ENCODE peak calls at places on chromosomes 7 and 10, in ten cellular contexts. One of them, this sample, is unnamed.

GRCh38 chr7:141792526-141792925 is 2.5 kb downstream of the TAS2R5 start:
- DNase-seq in activated CD8-positive, alpha-beta memory T cell treated with anti-CD3 and anti-CD28 coated beads for 48 hours: no peak
- DNase-seq in T-helper 1 cell: no peak
- DNase-seq in heart right ventricle: no peak
- DNase-seq in activated CD4-positive, alpha-beta T cell treated with anti-CD3 and anti-CD28 coated beads for 48 hours: no peak
- DNase-seq in LHCN-M2: no peak
- DNase-seq in effector CD4-positive, alpha-beta T cell: no peak
- DNase-seq in IMR-90: no peak
- DNase-seq in activated gamma-delta T cell treated with Interleukin-2 at 50 U/mL for 16 hours: no peak
- DNase-seq in stimulated activated CD8-positive, alpha-beta memory T cell treated with anti-CD3 and anti-CD28 coated beads, Interleukin-15, amount 100 ng/mL, for 48 hours: no peak
- DNase-seq in this sample: no peak

GRCh38 chr10:114285961-114286441 is 46.9 kb downstream of the VWA2 start:
- DNase-seq in activated gamma-delta T cell treated with Interleukin-2 at 50 U/mL for 16 hours: no peak
- DNase-seq in LHCN-M2: no peak
- DNase-seq in T-helper 1 cell: no peak
- DNase-seq in IMR-90: no peak
- DNase-seq in activated CD8-positive, alpha-beta memory T cell treated with anti-CD3 and anti-CD28 coated beads for 48 hours: no peak
- DNase-seq in stimulated activated CD8-positive, alpha-beta memory T cell treated with anti-CD3 and anti-CD28 coated beads, Interleukin-15, amount 100 ng/mL, for 48 hours: no peak
- DNase-seq in heart right ventricle: no peak
- DNase-seq in activated CD4-positive, alpha-beta T cell treated with anti-CD3 and anti-CD28 coated beads for 48 hours: no peak
- DNase-seq in effector CD4-positive, alpha-beta T cell: no peak
- DNase-seq in this sample: no peak

GRCh38 chr10:24716295-24716694 is 7.4 kb downstream of the ARHGAP21 start:
- DNase-seq in T-helper 1 cell: no peak
- DNase-seq in activated CD8-positive, alpha-beta memory T cell treated with anti-CD3 and anti-CD28 coated beads for 48 hours: no peak
- DNase-seq in stimulated activated CD8-positive, alpha-beta memory T cell treated with anti-CD3 and anti-CD28 coated beads, Interleukin-15, amount 100 ng/mL, for 48 hours: no peak
- DNase-seq in activated CD4-positive, alpha-beta T cell treated with anti-CD3 and anti-CD28 coated beads for 48 hours: no peak
- DNase-seq in IMR-90: no peak
- DNase-seq in activated gamma-delta T cell treated with Interleukin-2 at 50 U/mL for 16 hours: no peak
- DNase-seq in heart right ventricle: no peak
- DNase-seq in effector CD4-positive, alpha-beta T cell: no peak
- DNase-seq in LHCN-M2: no peak
- DNase-seq in this sample: no peak

GRCh38 chr7:119415682-119416081 is 857.3 kb upstream of the KCND2 start:
- DNase-seq in effector CD4-positive, alpha-beta T cell: no peak
- DNase-seq in heart right ventricle: no peak
- DNase-seq in activated gamma-delta T cell treated with Interleukin-2 at 50 U/mL for 16 hours: no peak
- DNase-seq in IMR-90: no peak
- DNase-seq in activated CD8-positive, alpha-beta memory T cell treated with anti-CD3 and anti-CD28 coated beads for 48 hours: no peak
- DNase-seq in stimulated activated CD8-positive, alpha-beta memory T cell treated with anti-CD3 and anti-CD28 coated beads, Interleukin-15, amount 100 ng/mL, for 48 hours: no peak
- DNase-seq in activated CD4-positive, alpha-beta T cell treated with anti-CD3 and anti-CD28 coated beads for 48 hours: no peak
- DNase-seq in LHCN-M2: no peak
- DNase-seq in T-helper 1 cell: no peak
- DNase-seq in this sample: no peak

GRCh38 chr7:107103369-107103768 is 58.9 kb downstream of the PRKAR2B start:
- DNase-seq in stimulated activated CD8-positive, alpha-beta memory T cell treated with anti-CD3 and anti-CD28 coated beads, Interleukin-15, amount 100 ng/mL, for 48 hours: no peak
- DNase-seq in effector CD4-positive, alpha-beta T cell: no peak
- DNase-seq in activated CD4-positive, alpha-beta T cell treated with anti-CD3 and anti-CD28 coated beads for 48 hours: no peak
- DNase-seq in heart right ventricle: no peak
- DNase-seq in activated CD8-positive, alpha-beta memory T cell treated with anti-CD3 and anti-CD28 coated beads for 48 hours: no peak
- DNase-seq in T-helper 1 cell: peak
- DNase-seq in LHCN-M2: no peak
- DNase-seq in IMR-90: peak
- DNase-seq in activated gamma-delta T cell treated with Interleukin-2 at 50 U/mL for 16 hours: no peak
- DNase-seq in this sample: no peak

GRCh38 chr10:1527951-1528350 is 209.4 kb downstream of the ADARB2 start:
- DNase-seq in activated CD8-positive, alpha-beta memory T cell treated with anti-CD3 and anti-CD28 coated beads for 48 hours: no peak
- DNase-seq in activated gamma-delta T cell treated with Interleukin-2 at 50 U/mL for 16 hours: no peak
- DNase-seq in T-helper 1 cell: no peak
- DNase-seq in activated CD4-positive, alpha-beta T cell treated with anti-CD3 and anti-CD28 coated beads for 48 hours: no peak
- DNase-seq in heart right ventricle: no peak
- DNase-seq in LHCN-M2: no peak
- DNase-seq in stimulated activated CD8-positive, alpha-beta memory T cell treated with anti-CD3 and anti-CD28 coated beads, Interleukin-15, amount 100 ng/mL, for 48 hours: no peak
- DNase-seq in effector CD4-positive, alpha-beta T cell: no peak
- DNase-seq in IMR-90: no peak
- DNase-seq in this sample: no peak

GRCh38 chr10:14423111-14423744 is 92.5 kb upstream of the FRMD4A start:
- DNase-seq in stimulated activated CD8-positive, alpha-beta memory T cell treated with anti-CD3 and anti-CD28 coated beads, Interleukin-15, amount 100 ng/mL, for 48 hours: no peak
- DNase-seq in activated CD4-positive, alpha-beta T cell treated with anti-CD3 and anti-CD28 coated beads for 48 hours: no peak
- DNase-seq in activated gamma-delta T cell treated with Interleukin-2 at 50 U/mL for 16 hours: no peak
- DNase-seq in effector CD4-positive, alpha-beta T cell: no peak
- DNase-seq in IMR-90: no peak
- DNase-seq in heart right ventricle: no peak
- DNase-seq in LHCN-M2: no peak
- DNase-seq in activated CD8-positive, alpha-beta memory T cell treated with anti-CD3 and anti-CD28 coated beads for 48 hours: no peak
- DNase-seq in T-helper 1 cell: no peak
- DNase-seq in this sample: no peak

GRCh38 chr10:119668461-119668860 is 17.3 kb downstream of the BAG3 start:
- DNase-seq in effector CD4-positive, alpha-beta T cell: no peak
- DNase-seq in LHCN-M2: no peak
- DNase-seq in heart right ventricle: no peak
- DNase-seq in activated CD8-positive, alpha-beta memory T cell treated with anti-CD3 and anti-CD28 coated beads for 48 hours: no peak
- DNase-seq in activated gamma-delta T cell treated with Interleukin-2 at 50 U/mL for 16 hours: no peak
- DNase-seq in stimulated activated CD8-positive, alpha-beta memory T cell treated with anti-CD3 and anti-CD28 coated beads, Interleukin-15, amount 100 ng/mL, for 48 hours: no peak
- DNase-seq in T-helper 1 cell: no peak
- DNase-seq in activated CD4-positive, alpha-beta T cell treated with anti-CD3 and anti-CD28 coated beads for 48 hours: no peak
- DNase-seq in IMR-90: no peak
- DNase-seq in this sample: no peak